ENCODE peak calls at places on chromosomes 3 and 15, in ten cellular contexts. One of them, this sample, is unnamed.

GRCh38 chr3:17179381-17180205 is 294.8 kb downstream of the PLCL2 start:
- DNase-seq in cardiac muscle cell: peak; percentile 55
- DNase-seq in IMR-90: peak; percentile 13
- DNase-seq in small intestine: peak; percentile 3
- DNase-seq in left ventricle myocardium inferior: no peak
- DNase-seq in naive thymus-derived CD4-positive, alpha-beta T cell: peak; percentile 19
- DNase-seq in ovary: no peak
- DNase-seq in astrocyte: peak; percentile 64
- DNase-seq in CD8-positive, alpha-beta T cell: no peak
- DNase-seq in AG04450: no peak
- DNase-seq in this sample: no peak

GRCh38 chr15:60507596-60508424 is 28.9 kb upstream of the ICE2 start:
- DNase-seq in left ventricle myocardium inferior: no peak
- DNase-seq in astrocyte: peak; percentile 45
- DNase-seq in ovary: no peak
- DNase-seq in AG04450: peak; percentile 38
- DNase-seq in CD8-positive, alpha-beta T cell: peak; percentile 54
- DNase-seq in naive thymus-derived CD4-positive, alpha-beta T cell: peak; percentile 76
- DNase-seq in cardiac muscle cell: peak; percentile 52
- DNase-seq in small intestine: peak; percentile 77
- DNase-seq in IMR-90: peak; percentile 77
- DNase-seq in this sample: peak; percentile 19

GRCh38 chr3:149653136-149653535 is 4.7 kb downstream of the WWTR1 start:
- DNase-seq in naive thymus-derived CD4-positive, alpha-beta T cell: no peak
- DNase-seq in small intestine: no peak
- DNase-seq in AG04450: no peak
- DNase-seq in ovary: no peak
- DNase-seq in cardiac muscle cell: no peak
- DNase-seq in astrocyte: no peak
- DNase-seq in left ventricle myocardium inferior: no peak
- DNase-seq in IMR-90: no peak
- DNase-seq in CD8-positive, alpha-beta T cell: no peak
- DNase-seq in this sample: no peak

GRCh38 chr3:52894756-52895155 is 2.6 kb downstream of the STIMATE start:
- DNase-seq in astrocyte: no peak
- DNase-seq in small intestine: no peak
- DNase-seq in ovary: no peak
- DNase-seq in CD8-positive, alpha-beta T cell: no peak
- DNase-seq in left ventricle myocardium inferior: no peak
- DNase-seq in IMR-90: no peak
- DNase-seq in AG04450: no peak
- DNase-seq in naive thymus-derived CD4-positive, alpha-beta T cell: no peak
- DNase-seq in cardiac muscle cell: no peak
- DNase-seq in this sample: no peak

GRCh38 chr15:71237456-71238188 is 122.4 kb downstream of the THSD4 start:
- DNase-seq in IMR-90: peak; percentile 96
- DNase-seq in naive thymus-derived CD4-positive, alpha-beta T cell: no peak
- DNase-seq in left ventricle myocardium inferior: peak; percentile 83
- DNase-seq in AG04450: peak; percentile 51
- DNase-seq in ovary: no peak
- DNase-seq in small intestine: peak; percentile 99
- DNase-seq in astrocyte: peak; percentile 95
- DNase-seq in cardiac muscle cell: peak; percentile 15
- DNase-seq in CD8-positive, alpha-beta T cell: no peak
- DNase-seq in this sample: peak; percentile 96

GRCh38 chr15:59918994-59919951 is 84.8 kb upstream of the FOXB1 start:
- DNase-seq in left ventricle myocardium inferior: no peak
- DNase-seq in IMR-90: peak; percentile 56
- DNase-seq in astrocyte: peak; percentile 81
- DNase-seq in ovary: no peak
- DNase-seq in AG04450: no peak
- DNase-seq in CD8-positive, alpha-beta T cell: peak; percentile 28
- DNase-seq in naive thymus-derived CD4-positive, alpha-beta T cell: peak; percentile 8
- DNase-seq in cardiac muscle cell: no peak
- DNase-seq in small intestine: no peak
- DNase-seq in this sample: peak; percentile 12

GRCh38 chr15:50116477-50116876 is 2.6 kb downstream of the ATP8B4 start:
- DNase-seq in CD8-positive, alpha-beta T cell: no peak
- DNase-seq in IMR-90: peak; percentile 19
- DNase-seq in ovary: no peak
- DNase-seq in small intestine: no peak
- DNase-seq in astrocyte: no peak
- DNase-seq in AG04450: no peak
- DNase-seq in left ventricle myocardium inferior: no peak
- DNase-seq in cardiac muscle cell: peak; percentile 42
- DNase-seq in naive thymus-derived CD4-positive, alpha-beta T cell: no peak
- DNase-seq in this sample: peak; percentile 16

GRCh38 chr3:195003006-195003892 is 267.7 kb downstream of the XXYLT1 start:
- DNase-seq in left ventricle myocardium inferior: peak; percentile 84
- DNase-seq in CD8-positive, alpha-beta T cell: peak; percentile 5
- DNase-seq in astrocyte: no peak
- DNase-seq in AG04450: no peak
- DNase-seq in IMR-90: no peak
- DNase-seq in small intestine: no peak
- DNase-seq in naive thymus-derived CD4-positive, alpha-beta T cell: no peak
- DNase-seq in cardiac muscle cell: no peak
- DNase-seq in ovary: no peak
- DNase-seq in this sample: no peak

GRCh38 chr3:187808466-187809291 is 63.4 kb upstream of the BCL6 start:
- DNase-seq in AG04450: no peak
- DNase-seq in IMR-90: no peak
- DNase-seq in astrocyte: no peak
- DNase-seq in cardiac muscle cell: no peak
- DNase-seq in naive thymus-derived CD4-positive, alpha-beta T cell: no peak
- DNase-seq in small intestine: peak; percentile 71
- DNase-seq in left ventricle myocardium inferior: no peak
- DNase-seq in ovary: no peak
- DNase-seq in CD8-positive, alpha-beta T cell: no peak
- DNase-seq in this sample: no peak

GRCh38 chr3:58055309-58055708 is 47.1 kb downstream of the FLNB start:
- DNase-seq in astrocyte: peak; percentile 77
- DNase-seq in small intestine: no peak
- DNase-seq in IMR-90: no peak
- DNase-seq in AG04450: no peak
- DNase-seq in cardiac muscle cell: no peak
- DNase-seq in naive thymus-derived CD4-positive, alpha-beta T cell: no peak
- DNase-seq in ovary: no peak
- DNase-seq in left ventricle myocardium inferior: no peak
- DNase-seq in CD8-positive, alpha-beta T cell: no peak
- DNase-seq in this sample: no peak

GRCh38 chr15:80789296-80789695 is 10.1 kb downstream of the CEMIP start:
- DNase-seq in left ventricle myocardium inferior: no peak
- DNase-seq in small intestine: no peak
- DNase-seq in cardiac muscle cell: no peak
- DNase-seq in naive thymus-derived CD4-positive, alpha-beta T cell: no peak
- DNase-seq in CD8-positive, alpha-beta T cell: no peak
- DNase-seq in astrocyte: peak; percentile 24
- DNase-seq in AG04450: no peak
- DNase-seq in IMR-90: peak; percentile 78
- DNase-seq in ovary: no peak
- DNase-seq in this sample: no peak

GRCh38 chr3:80771085-80771484 is 990.4 kb downstream of the GBE1 start:
- DNase-seq in left ventricle myocardium inferior: no peak
- DNase-seq in AG04450: no peak
- DNase-seq in ovary: no peak
- DNase-seq in astrocyte: no peak
- DNase-seq in CD8-positive, alpha-beta T cell: no peak
- DNase-seq in small intestine: no peak
- DNase-seq in IMR-90: no peak
- DNase-seq in naive thymus-derived CD4-positive, alpha-beta T cell: no peak
- DNase-seq in cardiac muscle cell: peak; percentile 46
- DNase-seq in this sample: no peak

GRCh38 chr3:16249336-16249735 is 15.4 kb downstream of the DPH3 start:
- DNase-seq in cardiac muscle cell: peak; percentile 36
- DNase-seq in small intestine: no peak
- DNase-seq in naive thymus-derived CD4-positive, alpha-beta T cell: no peak
- DNase-seq in AG04450: no peak
- DNase-seq in IMR-90: peak; percentile 50
- DNase-seq in CD8-positive, alpha-beta T cell: no peak
- DNase-seq in ovary: no peak
- DNase-seq in left ventricle myocardium inferior: no peak
- DNase-seq in astrocyte: no peak
- DNase-seq in this sample: no peak

GRCh38 chr3:159852821-159853505 is 135.7 kb upstream of the IL12A start:
- DNase-seq in IMR-90: peak; percentile 56
- DNase-seq in cardiac muscle cell: peak; percentile 89
- DNase-seq in CD8-positive, alpha-beta T cell: no peak
- DNase-seq in naive thymus-derived CD4-positive, alpha-beta T cell: no peak
- DNase-seq in small intestine: no peak
- DNase-seq in astrocyte: peak; percentile 65
- DNase-seq in ovary: peak; percentile 19
- DNase-seq in left ventricle myocardium inferior: peak; percentile 80
- DNase-seq in AG04450: no peak
- DNase-seq in this sample: peak; percentile 67

DNA sequence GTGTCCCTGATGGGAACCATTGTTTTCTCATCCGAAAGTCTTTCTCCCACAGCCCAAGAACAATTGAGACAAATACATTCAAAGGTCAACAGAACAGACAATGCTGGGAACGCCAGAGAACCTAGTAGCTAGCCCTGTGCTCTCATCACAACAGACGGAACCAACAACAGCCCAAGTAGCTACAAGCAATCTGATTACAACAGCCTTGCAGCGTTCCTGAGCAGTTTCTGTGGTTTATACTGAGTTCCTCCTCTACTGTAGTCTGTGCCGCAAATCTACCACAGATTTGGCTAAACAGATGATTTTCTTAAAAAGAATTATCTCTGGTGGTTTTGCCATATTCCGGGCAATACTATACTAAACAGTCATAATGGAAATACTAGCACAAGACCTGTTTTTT is 435.6 kb downstream of the MECOM start:
- DNase-seq in cardiac muscle cell: no peak
- DNase-seq in AG04450: no peak
- DNase-seq in ovary: no peak
- DNase-seq in IMR-90: peak; percentile 71
- DNase-seq in small intestine: no peak
- DNase-seq in left ventricle myocardium inferior: no peak
- DNase-seq in naive thymus-derived CD4-positive, alpha-beta T cell: no peak
- DNase-seq in astrocyte: peak; percentile 95
- DNase-seq in CD8-positive, alpha-beta T cell: no peak
- DNase-seq in this sample: no peak
- H3K9me3 ChIP-seq in cardiac muscle cell: no peaks in the 10 kb centered on the region
- H3K9me3 ChIP-seq in AG04450: no peaks in the 10 kb centered on the region
- H3K9me3 ChIP-seq in ovary: peaks cover 6% of the 10 kb centered on the region
- H3K9me3 ChIP-seq in IMR-90: no peaks in the 10 kb centered on the region
- H3K9me3 ChIP-seq in small intestine: no peaks in the 10 kb centered on the region
- H3K9me3 ChIP-seq in left ventricle myocardium inferior: no peaks in the 10 kb centered on the region
- H3K9me3 ChIP-seq in naive thymus-derived CD4-positive, alpha-beta T cell: no peaks in the 10 kb centered on the region
- H3K9me3 ChIP-seq in astrocyte: no peaks in the 10 kb centered on the region
- H3K9me3 ChIP-seq in CD8-positive, alpha-beta T cell: no peaks in the 10 kb centered on the region
- H3K9me3 ChIP-seq in this sample: no peaks in the 10 kb centered on the region

DNA sequence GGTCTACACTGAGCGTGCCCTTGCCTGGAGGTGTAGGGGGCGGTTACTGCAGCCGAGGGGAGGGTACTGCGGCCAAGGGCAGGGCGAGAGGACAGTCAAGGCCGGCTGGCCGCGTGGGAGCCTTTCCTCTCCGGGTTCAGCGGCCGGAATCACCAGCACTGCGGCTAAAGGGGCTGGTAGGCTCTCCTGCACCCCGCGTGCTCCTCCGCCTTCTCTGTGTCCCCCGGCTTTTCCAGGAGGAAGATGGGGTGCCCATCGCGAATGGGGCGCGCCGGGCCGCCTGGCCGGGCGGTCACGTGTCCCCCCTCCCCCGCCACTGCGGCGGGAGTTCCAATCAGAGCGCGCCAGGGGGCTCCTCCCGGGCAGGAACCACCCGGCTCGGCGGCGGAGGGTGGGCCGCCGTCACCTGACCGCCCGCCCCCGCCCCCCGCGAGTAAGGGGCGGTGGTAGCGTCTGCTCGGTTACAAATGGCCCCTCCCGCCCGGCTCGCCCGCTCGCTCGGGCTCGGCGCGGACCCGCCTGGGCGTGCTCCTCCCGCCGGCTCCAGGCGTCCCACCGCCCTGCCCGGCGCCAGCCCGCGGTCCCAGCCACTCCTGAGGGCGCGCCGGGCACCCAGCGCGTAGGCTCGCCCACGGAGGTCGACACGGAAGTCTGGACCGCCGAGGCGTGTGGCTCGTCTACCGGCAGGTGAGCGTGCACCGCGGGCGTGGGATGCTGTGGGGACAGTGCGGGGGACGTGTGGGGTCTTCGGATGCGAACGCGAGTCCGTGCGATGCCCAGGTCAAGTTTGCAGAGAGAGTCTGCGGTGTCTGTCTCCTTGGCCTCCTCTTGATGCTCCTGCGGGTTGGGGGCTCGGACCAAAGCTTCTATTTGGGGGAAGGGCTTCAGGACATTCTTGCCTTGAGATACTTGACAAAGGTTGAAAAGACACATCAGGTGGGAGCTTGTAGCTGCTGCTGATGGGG is 242.6 kb upstream of the TOPAZ1 start:
- DNase-seq in left ventricle myocardium inferior: no peak
- DNase-seq in CD8-positive, alpha-beta T cell: no peak
- DNase-seq in naive thymus-derived CD4-positive, alpha-beta T cell: peak; percentile 5
- DNase-seq in astrocyte: no peak
- DNase-seq in cardiac muscle cell: peak; percentile 86
- DNase-seq in small intestine: no peak
- DNase-seq in ovary: no peak
- DNase-seq in AG04450: no peak
- DNase-seq in IMR-90: no peak
- DNase-seq in this sample: peak; percentile 10
- H3K27me3 ChIP-seq in left ventricle myocardium inferior: peaks cover 100% of the 10 kb centered on the region
- H3K27me3 ChIP-seq in CD8-positive, alpha-beta T cell: peaks cover 53% of the 10 kb centered on the region
- H3K27me3 ChIP-seq in naive thymus-derived CD4-positive, alpha-beta T cell: peaks cover 25% of the 10 kb centered on the region
- H3K27me3 ChIP-seq in astrocyte: peaks cover 50% of the 10 kb centered on the region
- H3K27me3 ChIP-seq in cardiac muscle cell: peaks cover 100% of the 10 kb centered on the region
- H3K27me3 ChIP-seq in small intestine: peaks cover 25% of the 10 kb centered on the region
- H3K27me3 ChIP-seq in ovary: no peaks in the 10 kb centered on the region
- H3K27me3 ChIP-seq in AG04450: peaks cover 59% of the 10 kb centered on the region
- H3K27me3 ChIP-seq in IMR-90: peaks cover 69% of the 10 kb centered on the region
- H3K27me3 ChIP-seq in this sample: peaks cover 51% of the 10 kb centered on the region

GRCh38 chr3:8705575-8705974 is 28.0 kb upstream of the CAV3 start:
- DNase-seq in ovary: no peak
- DNase-seq in left ventricle myocardium inferior: no peak
- DNase-seq in cardiac muscle cell: no peak
- DNase-seq in AG04450: no peak
- DNase-seq in naive thymus-derived CD4-positive, alpha-beta T cell: no peak
- DNase-seq in small intestine: no peak
- DNase-seq in astrocyte: no peak
- DNase-seq in CD8-positive, alpha-beta T cell: no peak
- DNase-seq in IMR-90: no peak
- DNase-seq in this sample: no peak
- H3K9me3 ChIP-seq in ovary: no peaks in the 10 kb centered on the region
- H3K9me3 ChIP-seq in left ventricle myocardium inferior: peaks cover 18% of the 10 kb centered on the region
- H3K9me3 ChIP-seq in cardiac muscle cell: no peaks in the 10 kb centered on the region
- H3K9me3 ChIP-seq in AG04450: peaks cover 15% of the 10 kb centered on the region
- H3K9me3 ChIP-seq in naive thymus-derived CD4-positive, alpha-beta T cell: no peaks in the 10 kb centered on the region
- H3K9me3 ChIP-seq in small intestine: no peaks in the 10 kb centered on the region
- H3K9me3 ChIP-seq in astrocyte: peaks cover 18% of the 10 kb centered on the region
- H3K9me3 ChIP-seq in CD8-positive, alpha-beta T cell: no peaks in the 10 kb centered on the region
- H3K9me3 ChIP-seq in IMR-90: peaks cover 7% of the 10 kb centered on the region
- H3K9me3 ChIP-seq in this sample: no peaks in the 10 kb centered on the region

DNA sequence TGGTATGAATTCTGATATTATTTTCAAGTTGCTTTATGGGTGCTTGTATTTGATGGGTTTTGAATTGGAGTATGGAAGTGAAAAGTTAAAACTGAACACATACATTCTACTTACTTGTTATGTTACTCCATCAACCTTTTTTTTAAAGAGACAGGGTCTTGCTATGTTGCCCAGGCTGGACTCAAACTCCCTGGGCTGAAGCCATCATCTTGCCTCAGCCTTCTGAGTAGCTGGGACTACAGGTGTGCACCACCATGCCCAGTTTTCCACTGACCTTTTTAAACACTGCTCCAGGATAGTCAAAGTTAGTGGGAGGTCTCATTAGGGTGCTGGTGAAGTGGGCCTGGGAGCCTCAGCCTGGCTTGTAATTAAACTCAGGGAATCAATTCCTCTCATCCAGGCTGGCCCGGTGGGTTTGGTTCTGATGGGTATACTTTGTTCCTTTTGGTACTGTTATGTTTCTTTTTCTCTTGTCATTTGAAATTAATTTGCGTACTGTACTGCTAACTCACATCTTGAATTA is 66.7 kb downstream of the FNDC3B start:
- DNase-seq in cardiac muscle cell: no peak
- DNase-seq in ovary: no peak
- DNase-seq in IMR-90: no peak
- DNase-seq in small intestine: no peak
- DNase-seq in CD8-positive, alpha-beta T cell: no peak
- DNase-seq in left ventricle myocardium inferior: no peak
- DNase-seq in AG04450: no peak
- DNase-seq in naive thymus-derived CD4-positive, alpha-beta T cell: no peak
- DNase-seq in astrocyte: no peak
- DNase-seq in this sample: no peak
- H3K27me3 ChIP-seq in cardiac muscle cell: no peaks in the 10 kb centered on the region
- H3K27me3 ChIP-seq in ovary: no peaks in the 10 kb centered on the region
- H3K27me3 ChIP-seq in IMR-90: no peaks in the 10 kb centered on the region
- H3K27me3 ChIP-seq in small intestine: no peaks in the 10 kb centered on the region
- H3K27me3 ChIP-seq in CD8-positive, alpha-beta T cell: no peaks in the 10 kb centered on the region
- H3K27me3 ChIP-seq in left ventricle myocardium inferior: no peaks in the 10 kb centered on the region
- H3K27me3 ChIP-seq in AG04450: no peaks in the 10 kb centered on the region
- H3K27me3 ChIP-seq in naive thymus-derived CD4-positive, alpha-beta T cell: no peaks in the 10 kb centered on the region
- H3K27me3 ChIP-seq in astrocyte: no peaks in the 10 kb centered on the region
- H3K27me3 ChIP-seq in this sample: no peaks in the 10 kb centered on the region